ENCODE peak calls at places on chromosomes 7 and 10, in four cellular contexts. One of them, this sample, is unnamed.

GRCh38 chr10:43683451-43684197 is 34.9 kb upstream of the ZNF32 start:
- DNase-seq in AG04450: no peak
- DNase-seq in colonic mucosa: no peak
- DNase-seq in heart right ventricle: no peak
- DNase-seq in this sample: no peak

GRCh38 chr7:140003913-140004382 is 58.8 kb downstream of the PARP12 start:
- DNase-seq in AG04450: peak
- DNase-seq in colonic mucosa: peak
- DNase-seq in heart right ventricle: no peak
- DNase-seq in this sample: no peak

GRCh38 chr10:62332406-62332805 is 41.8 kb upstream of the ZNF365 start:
- DNase-seq in AG04450: no peak
- DNase-seq in colonic mucosa: no peak
- DNase-seq in heart right ventricle: no peak
- DNase-seq in this sample: no peak

GRCh38 chr7:130270947-130271790 is 4.5 kb downstream of the CPA2 start:
- DNase-seq in AG04450: no peak
- DNase-seq in colonic mucosa: no peak
- DNase-seq in heart right ventricle: no peak
- DNase-seq in this sample: no peak

GRCh38 chr7:111756687-111757178 is 194.4 kb upstream of the IMMP2L start:
- DNase-seq in AG04450: peak
- DNase-seq in colonic mucosa: peak
- DNase-seq in heart right ventricle: peak
- DNase-seq in this sample: peak

GRCh38 chr10:78510566-78511323 is 477.1 kb downstream of the RPS24 start:
- DNase-seq in AG04450: no peak
- DNase-seq in colonic mucosa: peak
- DNase-seq in heart right ventricle: peak
- DNase-seq in this sample: no peak

GRCh38 chr7:23276381-23276780 is 22.8 kb upstream of the MALSU1 start:
- DNase-seq in AG04450: no peak
- DNase-seq in colonic mucosa: no peak
- DNase-seq in heart right ventricle: no peak
- DNase-seq in this sample: no peak

GRCh38 chr10:74334221-74334620 is 183.2 kb downstream of the ADK start:
- DNase-seq in AG04450: no peak
- DNase-seq in colonic mucosa: no peak
- DNase-seq in heart right ventricle: no peak
- DNase-seq in this sample: no peak

GRCh38 chr10:116403740-116404250 is 23.9 kb upstream of the PNLIPRP3 start:
- DNase-seq in AG04450: no peak
- DNase-seq in colonic mucosa: no peak
- DNase-seq in heart right ventricle: no peak
- DNase-seq in this sample: no peak

GRCh38 chr7:21256310-21256877 is 171.5 kb upstream of the SP4 start:
- DNase-seq in AG04450: no peak
- DNase-seq in colonic mucosa: peak
- DNase-seq in heart right ventricle: no peak
- DNase-seq in this sample: no peak

GRCh38 chr7:92834661-92835139 is 1.7 kb downstream of the CDK6 start:
- DNase-seq in AG04450: no peak
- DNase-seq in colonic mucosa: peak
- DNase-seq in heart right ventricle: peak
- DNase-seq in this sample: no peak

GRCh38 chr10:75599875-75600648 is 168.6 kb downstream of the LRMDA start:
- DNase-seq in AG04450: no peak
- DNase-seq in colonic mucosa: no peak
- DNase-seq in heart right ventricle: no peak
- DNase-seq in this sample: no peak

GRCh38 chr7:95893484-95893883 is 121.1 kb downstream of the DYNC1I1 start:
- DNase-seq in AG04450: no peak
- DNase-seq in colonic mucosa: no peak
- DNase-seq in heart right ventricle: no peak
- DNase-seq in this sample: no peak

GRCh38 chr7:35485436-35485835 is 209.5 kb downstream of the HERPUD2 start:
- DNase-seq in AG04450: no peak
- DNase-seq in colonic mucosa: no peak
- DNase-seq in heart right ventricle: no peak
- DNase-seq in this sample: no peak

GRCh38 chr7:90816511-90817142 is 220.5 kb downstream of the CDK14 start:
- DNase-seq in AG04450: peak
- DNase-seq in colonic mucosa: no peak
- DNase-seq in heart right ventricle: no peak
- DNase-seq in this sample: no peak

GRCh38 chr10:25766687-25767221 is 167.3 kb upstream of the MYO3A start:
- DNase-seq in AG04450: no peak
- DNase-seq in colonic mucosa: no peak
- DNase-seq in heart right ventricle: no peak
- DNase-seq in this sample: no peak

GRCh38 chr7:130180571-130180971 is 24.6 kb downstream of the TMEM209 start:
- DNase-seq in AG04450: no peak
- DNase-seq in colonic mucosa: no peak
- DNase-seq in heart right ventricle: no peak
- DNase-seq in this sample: no peak

GRCh38 chr7:46301677-46302076 is 380.6 kb upstream of the IGFBP3 start:
- DNase-seq in AG04450: no peak
- DNase-seq in colonic mucosa: no peak
- DNase-seq in heart right ventricle: no peak
- DNase-seq in this sample: no peak

GRCh38 chr7:54788664-54789063 is 29.7 kb upstream of the SEC61G start:
- DNase-seq in AG04450: peak
- DNase-seq in colonic mucosa: peak
- DNase-seq in heart right ventricle: no peak
- DNase-seq in this sample: peak

GRCh38 chr7:80829527-80829926 is 89.3 kb downstream of the SEMA3C start:
- DNase-seq in AG04450: no peak
- DNase-seq in colonic mucosa: no peak
- DNase-seq in heart right ventricle: no peak
- DNase-seq in this sample: no peak

GRCh38 chr7:129925416-129926002 is 27.3 kb downstream of the UBE2H start:
- DNase-seq in AG04450: no peak
- DNase-seq in colonic mucosa: no peak
- DNase-seq in heart right ventricle: no peak
- DNase-seq in this sample: no peak

GRCh38 chr10:128211953-128212727 is 85.9 kb upstream of the MKI67 start:
- DNase-seq in AG04450: peak
- DNase-seq in colonic mucosa: peak
- DNase-seq in heart right ventricle: peak
- DNase-seq in this sample: peak

GRCh38 chr10:114526112-114526496 is 121.8 kb upstream of the AFAP1L2 start:
- DNase-seq in AG04450: no peak
- DNase-seq in colonic mucosa: no peak
- DNase-seq in heart right ventricle: no peak
- DNase-seq in this sample: no peak

GRCh38 chr7:69428089-69428488 is 170.2 kb upstream of the AUTS2 start:
- DNase-seq in AG04450: no peak
- DNase-seq in colonic mucosa: no peak
- DNase-seq in heart right ventricle: no peak
- DNase-seq in this sample: no peak
- H3K27ac ChIP-seq in AG04450: no peak
- H3K27ac ChIP-seq in colonic mucosa: no peak
- H3K27ac ChIP-seq in heart right ventricle: no peak
- H3K27ac ChIP-seq in this sample: no peak

DNA sequence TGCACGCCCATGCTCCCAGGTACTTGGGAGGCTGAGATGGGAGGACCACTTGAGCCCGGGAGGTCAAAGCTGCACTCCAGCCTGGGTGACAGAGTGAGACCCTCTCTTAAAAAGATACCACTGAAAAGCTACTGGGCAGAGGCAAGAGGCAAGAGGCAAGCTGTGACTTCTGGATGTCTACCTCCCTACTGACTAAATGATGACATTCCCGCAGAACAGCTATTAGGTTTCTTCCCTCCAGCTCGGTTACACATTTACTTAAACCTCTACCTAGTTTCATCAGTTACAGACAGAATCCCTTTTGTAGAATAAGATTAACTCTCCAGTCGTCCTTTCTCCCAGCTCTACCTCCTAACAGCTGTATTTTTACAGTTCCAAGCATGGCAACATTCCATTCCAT is 21.2 kb downstream of the RHEB start:
- DNase-seq in AG04450: no peak
- DNase-seq in colonic mucosa: no peak
- DNase-seq in heart right ventricle: no peak
- DNase-seq in this sample: no peak
- H3K27ac ChIP-seq in AG04450: no peak
- H3K27ac ChIP-seq in colonic mucosa: no peak
- H3K27ac ChIP-seq in heart right ventricle: no peak
- H3K27ac ChIP-seq in this sample: no peak

GRCh38 chr10:109988231-109988630 is 19.6 kb upstream of the ADD3 start:
- DNase-seq in AG04450: no peak
- DNase-seq in colonic mucosa: no peak
- DNase-seq in heart right ventricle: no peak
- DNase-seq in this sample: no peak
- H3K27ac ChIP-seq in AG04450: no peak
- H3K27ac ChIP-seq in colonic mucosa: no peak
- H3K27ac ChIP-seq in heart right ventricle: no peak
- H3K27ac ChIP-seq in this sample: no peak

GRCh38 chr10:4353964-4354363 is 472.0 kb upstream of the AKR1E2 start:
- DNase-seq in AG04450: no peak
- DNase-seq in colonic mucosa: no peak
- DNase-seq in heart right ventricle: no peak
- DNase-seq in this sample: no peak

GRCh38 chr10:4355346-4355745 is 470.7 kb upstream of the AKR1E2 start:
- DNase-seq in AG04450: no peak
- DNase-seq in colonic mucosa: no peak
- DNase-seq in heart right ventricle: no peak
- DNase-seq in this sample: no peak

GRCh38 chr10:4352566-4352961 is 473.4 kb upstream of the AKR1E2 start:
- DNase-seq in AG04450: no peak
- DNase-seq in colonic mucosa: no peak
- DNase-seq in heart right ventricle: no peak
- DNase-seq in this sample: no peak

GRCh38 chr10:4353059-4353655 is 472.9 kb upstream of the AKR1E2 start:
- DNase-seq in AG04450: no peak
- DNase-seq in colonic mucosa: no peak
- DNase-seq in heart right ventricle: no peak
- DNase-seq in this sample: no peak

GRCh38 chr10:4354382-4354812 is 471.6 kb upstream of the AKR1E2 start:
- DNase-seq in AG04450: no peak
- DNase-seq in colonic mucosa: peak
- DNase-seq in heart right ventricle: no peak
- DNase-seq in this sample: no peak
- H3K27ac ChIP-seq in AG04450: no peak
- H3K27ac ChIP-seq in colonic mucosa: no peak
- H3K27ac ChIP-seq in heart right ventricle: no peak
- H3K27ac ChIP-seq in this sample: no peak

GRCh38 chr7:155807805-155808550 is 4.3 kb downstream of the SHH start:
- DNase-seq in AG04450: no peak
- DNase-seq in colonic mucosa: peak
- DNase-seq in heart right ventricle: no peak
- DNase-seq in this sample: no peak
- H3K27ac ChIP-seq in AG04450: no peak
- H3K27ac ChIP-seq in colonic mucosa: peak
- H3K27ac ChIP-seq in heart right ventricle: no peak
- H3K27ac ChIP-seq in this sample: no peak

GRCh38 chr7:6438427-6438826 is 9.3 kb downstream of the DAGLB start:
- DNase-seq in AG04450: no peak
- DNase-seq in colonic mucosa: no peak
- DNase-seq in heart right ventricle: no peak
- DNase-seq in this sample: no peak
- H3K27ac ChIP-seq in AG04450: no peak
- H3K27ac ChIP-seq in colonic mucosa: no peak
- H3K27ac ChIP-seq in heart right ventricle: peak
- H3K27ac ChIP-seq in this sample: no peak

DNA sequence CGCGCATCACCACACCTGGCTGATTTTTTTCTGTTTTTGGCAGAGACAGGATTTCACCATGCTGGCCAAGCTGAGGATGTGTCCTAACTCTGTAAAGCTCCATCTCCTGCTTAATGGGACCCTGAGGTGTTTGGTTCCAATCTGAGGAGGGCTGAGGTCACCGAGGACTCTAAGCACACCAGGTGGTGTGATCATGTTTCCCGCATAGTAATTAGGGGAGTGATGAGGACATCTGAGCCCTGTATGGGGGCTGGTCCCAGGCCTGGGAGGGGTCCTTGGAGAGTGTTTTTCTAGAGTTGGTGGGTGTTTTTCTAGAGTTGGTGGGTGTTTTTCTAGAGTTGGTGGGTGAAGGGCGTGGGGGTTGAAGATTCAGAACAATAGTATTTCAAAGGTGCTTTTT is 3.0 kb upstream of the ABHD11 start:
- DNase-seq in AG04450: no peak
- DNase-seq in colonic mucosa: no peak
- DNase-seq in heart right ventricle: no peak
- DNase-seq in this sample: no peak
- H3K27ac ChIP-seq in AG04450: no peak
- H3K27ac ChIP-seq in colonic mucosa: peak
- H3K27ac ChIP-seq in heart right ventricle: no peak
- H3K27ac ChIP-seq in this sample: no peak

DNA sequence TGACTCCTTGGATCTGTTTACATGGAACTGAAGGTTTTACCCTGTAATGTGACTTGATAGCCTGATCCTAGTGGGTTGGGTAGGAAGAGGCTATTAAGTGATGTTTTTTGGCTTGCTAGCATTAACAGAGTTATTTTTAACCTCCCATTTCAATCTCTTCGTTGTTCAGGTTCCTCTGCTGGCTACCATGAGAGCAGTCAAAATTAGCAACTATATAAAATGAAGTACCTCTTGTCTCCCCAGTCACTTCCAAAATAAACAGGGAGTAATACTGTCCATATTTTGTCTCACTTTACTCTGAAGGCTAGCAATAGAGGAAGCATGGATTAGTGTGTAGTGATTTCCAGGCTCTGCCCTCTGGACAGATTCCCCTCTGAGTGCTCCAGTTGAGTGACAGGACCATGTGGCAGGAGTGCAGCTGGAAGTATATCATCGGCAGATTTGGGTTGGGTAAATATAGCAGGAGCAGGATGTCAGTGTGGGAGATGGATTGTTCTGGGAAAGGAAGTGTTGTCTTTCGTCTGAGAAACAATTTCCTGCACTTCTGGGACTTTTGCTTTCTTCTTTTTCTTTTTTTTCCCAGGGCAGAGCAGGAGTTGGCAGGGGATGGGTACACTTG is 35.2 kb downstream of the GBF1 start:
- DNase-seq in AG04450: no peak
- DNase-seq in colonic mucosa: peak
- DNase-seq in heart right ventricle: no peak
- DNase-seq in this sample: no peak
- H3K27ac ChIP-seq in AG04450: no peak
- H3K27ac ChIP-seq in colonic mucosa: no peak
- H3K27ac ChIP-seq in heart right ventricle: peak
- H3K27ac ChIP-seq in this sample: no peak

DNA sequence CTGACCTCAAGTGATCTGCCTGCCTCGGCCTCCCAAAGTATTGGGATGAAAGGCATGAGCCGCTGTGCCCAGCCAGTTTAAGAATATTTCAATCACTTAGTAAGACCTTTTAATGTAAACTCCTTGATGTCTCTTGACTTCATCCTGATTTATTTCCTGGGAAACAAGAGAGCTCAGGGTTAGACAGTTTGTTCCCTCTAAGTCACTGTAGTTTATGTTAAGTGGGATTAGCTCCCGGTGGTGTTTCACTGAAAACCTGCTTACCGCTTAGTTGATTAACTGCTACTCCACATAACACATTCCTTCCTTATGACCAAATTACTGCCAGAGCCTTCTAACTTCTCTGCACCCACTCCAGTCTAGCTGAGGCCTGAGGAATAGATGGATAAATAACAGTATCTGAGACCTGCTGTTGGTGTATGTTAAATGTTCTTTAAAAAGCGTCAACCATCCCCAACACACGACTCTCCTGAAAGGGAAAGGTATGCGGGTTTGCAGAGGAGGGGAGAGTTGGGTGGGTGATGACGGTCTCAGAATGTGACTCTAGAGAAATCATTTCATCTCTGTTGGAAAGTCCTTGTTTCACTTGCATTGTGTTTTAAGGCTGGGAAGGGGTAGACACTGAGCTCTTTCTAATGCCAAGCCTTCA is 48.7 kb downstream of the CREB3L2 start:
- DNase-seq in AG04450: peak
- DNase-seq in colonic mucosa: no peak
- DNase-seq in heart right ventricle: no peak
- DNase-seq in this sample: no peak
- H3K27ac ChIP-seq in AG04450: peak
- H3K27ac ChIP-seq in colonic mucosa: peak
- H3K27ac ChIP-seq in heart right ventricle: peak
- H3K27ac ChIP-seq in this sample: peak

This sample was measured in caudate nucleus.